ENCODE peak calls at places on chromosomes 2 and 18, in six cellular contexts. N, F, G, D, Z and A are unnamed samples.

GRCh38 chr2:98709530-98709929 is 21.4 kb downstream of the MGAT4A start:
- DNase-seq in N (no peak), D (no peak), Z (no peak), F (no peak), G (no peak), A (peak; percentile 82)

GRCh38 chr2:108414256-108414876 is 34.6 kb upstream of the GCC2 start:
- DNase-seq in N (peak; percentile 12), Z (no peak), G (no peak), F (no peak), D (no peak), A (no peak)

GRCh38 chr18:62832282-62832681 is 116.9 kb downstream of the PHLPP1 start:
- DNase-seq in Z (no peak), N (no peak), F (no peak), G (no peak), D (no peak), A (peak; percentile 56)

GRCh38 chr2:240985881-240986786 is 12.3 kb upstream of the SNED1 start:
- DNase-seq in Z (no peak), F (no peak), G (no peak), D (no peak), N (no peak), A (no peak)

GRCh38 chr18:58049000-58049688 is 5.1 kb downstream of the NEDD4L start:
- DNase-seq in D (no peak), G (peak; percentile 55), Z (no peak), N (no peak), F (no peak), A (no peak)

GRCh38 chr18:6069539-6069938 is 174.2 kb upstream of the TMEM200C start:
- DNase-seq in Z (no peak), D (no peak), N (no peak), G (no peak), F (no peak), A (peak; percentile 18)

GRCh38 chr2:47638430-47638829 is 144.5 kb upstream of the MSH6 start:
- DNase-seq in N (no peak), F (no peak), G (no peak), D (peak; percentile 8), Z (no peak), A (no peak)

GRCh38 chr2:212843409-212844199 is 305.0 kb upstream of the ERBB4 start:
- DNase-seq in Z (no peak), F (no peak), D (no peak), N (no peak), G (no peak), A (peak; percentile 90)

GRCh38 chr2:109645412-109646184 is 31.4 kb downstream of the SOWAHC start:
- DNase-seq in G (no peak), N (peak; percentile 81), D (no peak), F (no peak), Z (peak; percentile 41), A (no peak)

GRCh38 chr2:227079726-227080125 is 84.3 kb downstream of the COL4A4 start:
- DNase-seq in Z (no peak), F (no peak), N (no peak), D (no peak), G (no peak), A (no peak)

GRCh38 chr2:65315042-65315441 is 87.4 kb downstream of the ACTR2 start:
- DNase-seq in Z (no peak), G (no peak), F (no peak), D (no peak), N (no peak), A (no peak)

GRCh38 chr18:58216071-58216471 is 172.0 kb downstream of the NEDD4L start:
- DNase-seq in F (no peak), D (peak; percentile 77), N (no peak), Z (no peak), G (no peak), A (no peak)

GRCh38 chr2:177334940-177335543 is 57.5 kb upstream of the AGPS start:
- DNase-seq in F (no peak), N (peak; percentile 72), G (peak; percentile 41), D (no peak), Z (peak; percentile 62), A (peak; percentile 57)

GRCh38 chr2:204871246-204871953 is 326.1 kb downstream of the PARD3B start:
- DNase-seq in D (no peak), F (no peak), N (peak; percentile 16), Z (peak; percentile 28), G (no peak), A (peak; percentile 87)

GRCh38 chr2:64274399-64275173 is 130.4 kb upstream of the PELI1 start:
- DNase-seq in G (no peak), F (no peak), D (no peak), Z (no peak), N (no peak), A (no peak)

GRCh38 chr2:230520875-230521155 is 104.8 kb downstream of the SP100 start:
- DNase-seq in D (no peak), F (no peak), N (no peak), G (no peak), Z (no peak), A (no peak)

DNA sequence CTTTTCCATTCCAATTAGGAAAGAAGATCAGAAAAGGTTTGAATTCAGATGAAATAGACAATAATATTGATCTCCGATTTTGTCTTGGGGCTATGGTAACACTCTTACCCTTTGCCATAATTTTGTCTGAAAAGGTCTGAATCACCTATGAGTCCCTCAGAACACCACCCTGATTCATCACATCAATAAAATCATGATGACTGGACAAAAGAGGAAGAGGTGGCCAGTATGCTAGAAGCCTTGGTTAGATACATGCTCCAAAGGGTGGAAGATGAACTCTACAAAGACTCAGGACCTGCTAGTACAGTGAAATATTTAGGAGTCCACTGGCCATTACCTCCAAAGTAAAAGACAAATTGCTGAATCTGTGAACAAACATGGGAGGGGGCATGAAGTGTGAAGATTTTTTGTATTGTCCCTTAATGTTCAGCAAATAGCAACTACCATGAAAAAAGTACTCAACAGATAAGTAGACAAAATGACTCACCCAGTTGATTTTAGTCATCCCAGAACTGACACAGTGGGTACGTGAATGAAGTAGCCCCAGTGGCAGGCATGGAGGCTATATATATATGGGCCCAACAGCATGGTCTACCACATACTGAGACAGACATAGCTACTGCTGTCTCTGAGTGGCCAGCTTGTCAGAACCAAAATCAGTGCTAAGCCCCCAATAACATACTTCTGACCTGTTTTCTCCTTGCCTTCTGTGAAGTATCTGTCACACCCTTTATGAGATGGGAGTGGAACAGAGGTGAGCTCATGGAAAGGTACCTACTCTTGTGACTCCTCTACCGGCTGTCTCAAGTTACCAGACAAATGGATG is 36.5 kb upstream of the GLS start:
- DNase-seq in F (peak; percentile 16), D (no peak), G (no peak), Z (no peak), N (peak; percentile 21), A (no peak)
- H3K79me2 ChIP-seq in F (no peaks in the 10 kb centered on the region), D (no peaks in the 10 kb centered on the region), G (no peaks in the 10 kb centered on the region), Z (no peaks in the 10 kb centered on the region), N (no peaks in the 10 kb centered on the region), A (no peaks in the 10 kb centered on the region)

GRCh38 chr2:224929512-224929911 is 112.8 kb downstream of the DOCK10 start:
- DNase-seq in N (no peak), Z (no peak), F (no peak), G (no peak), D (no peak), A (no peak)

GRCh38 chr2:224930124-224930523 is 112.1 kb downstream of the DOCK10 start:
- DNase-seq in D (no peak), N (no peak), Z (no peak), F (no peak), G (no peak), A (no peak)

GRCh38 chr2:224933416-224933815 is 108.9 kb downstream of the DOCK10 start:
- DNase-seq in Z (no peak), D (no peak), N (no peak), G (no peak), F (no peak), A (no peak)

GRCh38 chr2:224931956-224932355 is 110.3 kb downstream of the DOCK10 start:
- DNase-seq in F (no peak), Z (no peak), N (no peak), D (no peak), G (no peak), A (no peak)

DNA sequence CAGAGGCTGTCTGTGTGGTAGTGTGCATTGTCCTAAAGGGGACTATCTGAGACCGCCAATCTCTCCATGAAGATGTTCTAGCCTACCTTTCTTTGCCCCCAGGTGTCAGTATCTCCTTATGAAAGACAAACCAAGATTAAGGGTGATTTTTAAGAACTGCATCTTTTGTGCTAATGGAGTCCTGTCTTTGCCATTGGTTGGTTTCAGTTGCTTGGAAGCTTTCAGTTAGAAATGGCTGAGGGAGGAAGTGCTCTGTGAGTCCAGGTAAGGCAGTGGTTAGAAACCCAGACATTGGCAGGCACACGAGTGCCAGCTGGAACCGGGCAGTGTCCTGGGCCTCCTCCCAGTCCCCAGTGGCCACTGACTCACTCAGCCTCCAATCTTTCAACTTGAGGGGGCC is 111.3 kb downstream of the DOCK10 start:
- DNase-seq in G (no peak), Z (no peak), F (no peak), D (no peak), N (no peak), A (no peak)
- H3K79me2 ChIP-seq in G (peaks cover 29% of the 10 kb centered on the region), Z (no peaks in the 10 kb centered on the region), F (peaks cover 66% of the 10 kb centered on the region), D (no peaks in the 10 kb centered on the region), N (no peaks in the 10 kb centered on the region), A (peaks cover 50% of the 10 kb centered on the region)

GRCh38 chr2:178478442-178479274 is at the start of gene FKBP7:
- DNase-seq in N (peak; percentile 82), G (peak; percentile 88), F (peak; percentile 33), D (peak; percentile 85), Z (peak; percentile 94), A (peak; percentile 85)

GRCh38 chr2:178482437-178482836 is 2.2 kb downstream of the PLEKHA3 start:
- DNase-seq in N (no peak), D (no peak), Z (no peak), F (peak; percentile 54), G (no peak), A (no peak)

GRCh38 chr2:178479758-178480226 is 465 bp upstream of the PLEKHA3 start:
- DNase-seq in F (no peak), G (no peak), N (no peak), D (no peak), Z (no peak), A (no peak)

GRCh38 chr2:178479275-178479616 is 846 bp upstream of the FKBP7 start:
- DNase-seq in F (no peak), N (no peak), G (no peak), Z (no peak), D (no peak), A (no peak)

DNA sequence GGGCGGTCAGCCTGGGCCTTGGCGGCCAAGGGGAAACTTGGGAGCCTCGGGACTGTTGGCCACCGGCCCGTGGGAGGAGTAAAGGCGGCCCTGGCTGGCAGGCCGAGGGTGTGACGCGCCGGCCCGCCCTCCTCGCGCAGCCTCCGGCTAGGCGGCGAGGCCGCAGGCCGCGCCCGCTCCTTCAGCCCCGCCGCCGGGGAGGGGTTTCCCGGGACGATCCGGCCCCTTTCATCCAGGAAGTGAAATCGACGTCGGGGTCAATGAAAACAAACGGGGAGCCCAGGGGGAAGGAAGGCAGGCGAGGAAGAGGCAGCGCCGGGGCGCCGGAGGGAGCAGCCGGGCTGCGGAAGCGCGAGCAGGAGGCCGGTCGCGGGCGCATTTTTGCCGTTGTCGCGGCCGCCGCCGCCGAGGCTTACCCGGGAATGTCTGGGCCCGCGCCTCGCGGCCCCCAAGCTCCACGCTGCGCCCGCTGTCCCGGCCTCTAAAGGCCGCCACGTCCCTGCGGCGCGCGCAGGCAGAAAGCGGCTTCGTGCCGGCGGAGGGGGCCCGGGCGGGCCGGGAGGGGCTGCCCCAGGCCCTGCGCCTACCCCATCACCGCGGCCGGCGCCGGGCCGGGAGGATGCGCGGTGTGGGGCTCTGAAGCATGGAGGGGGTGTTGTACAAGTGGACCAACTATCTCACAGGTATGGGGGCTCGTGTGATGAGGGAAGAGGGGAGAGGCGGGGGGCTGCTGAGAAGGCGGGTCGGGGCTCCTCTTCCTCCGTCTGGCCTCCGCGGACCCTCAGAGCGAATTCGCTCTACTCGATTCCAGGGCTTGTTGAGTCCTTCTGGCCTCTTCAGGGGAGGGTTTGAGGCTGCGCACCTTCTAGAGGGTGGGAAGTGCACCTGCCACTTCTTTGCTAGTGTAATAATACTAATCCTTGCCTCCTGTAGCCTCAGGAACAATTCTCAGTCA is at the start of gene PLEKHA3:
- DNase-seq in D (peak; percentile 91), F (peak; percentile 33), Z (peak; percentile 91), N (peak; percentile 95), G (peak; percentile 86), A (peak; percentile 97)
- H3K79me2 ChIP-seq in D (peaks cover 3% of the 10 kb centered on the region), F (peaks cover 43% of the 10 kb centered on the region), Z (peaks cover 62% of the 10 kb centered on the region), N (peaks cover 62% of the 10 kb centered on the region), G (peaks cover 49% of the 10 kb centered on the region), A (peaks cover 49% of the 10 kb centered on the region)

GRCh38 chr2:152161598-152161997 is 14.0 kb downstream of the STAM2 start:
- DNase-seq in G (no peak), D (no peak), Z (no peak), N (no peak), F (no peak), A (no peak)
- H3K79me2 ChIP-seq in G (peaks cover 64% of the 10 kb centered on the region), D (no peaks in the 10 kb centered on the region), Z (peaks cover 15% of the 10 kb centered on the region), N (peaks cover 37% of the 10 kb centered on the region), F (peaks cover 57% of the 10 kb centered on the region), A (peaks cover 38% of the 10 kb centered on the region)